ENCODE peak calls at places on chromosome 11, in seven cellular contexts. L is fibroblast of mammary gland, X is spleen, V is upper lobe of left lung, P is brain microvascular endothelial cell, O is heart right ventricle, Y is endothelial cell. C is an unnamed sample.

GRCh38 chr11:10792385-10793068 is 16.2 kb downstream of the EIF4G2 start:
- DNase-seq in L (peak; percentile 77), X (peak; percentile 98), V (peak; percentile 94), P (peak; percentile 65), O (peak; percentile 92), Y (peak; percentile 98), C (peak; percentile 68)

GRCh38 chr11:128482512-128483191 is 104.7 kb downstream of the ETS1 start:
- DNase-seq in L (peak; percentile 90), X (no peak), V (no peak), P (peak; percentile 39), O (no peak), Y (no peak), C (no peak)

GRCh38 chr11:32713496-32713895 is 81.0 kb downstream of the CCDC73 start:
- DNase-seq in L (peak; percentile 11), X (no peak), V (no peak), P (no peak), O (no peak), Y (no peak), C (no peak)

GRCh38 chr11:3109921-3110706 is 52.9 kb upstream of the CARS1 start:
- DNase-seq in L (peak; percentile 46), X (peak; percentile 82), V (peak; percentile 64), P (no peak), O (peak; percentile 45), Y (peak; percentile 51), C (peak; percentile 26)

GRCh38 chr11:17927041-17927440 is 85.8 kb downstream of the SERGEF start:
- DNase-seq in L (peak; percentile 18), X (no peak), V (no peak), P (no peak), O (no peak), Y (no peak), C (no peak)

GRCh38 chr11:119625206-119625988 is 103.6 kb downstream of the NECTIN1 start:
- DNase-seq in L (peak; percentile 7), X (no peak), V (no peak), P (no peak), O (peak; percentile 28), Y (no peak), C (no peak)

GRCh38 chr11:5380740-5381342 is 2.8 kb upstream of the OR51M1 start:
- DNase-seq in L (peak; percentile 75), X (no peak), V (no peak), P (peak; percentile 63), O (no peak), Y (peak; percentile 71), C (peak; percentile 62)

GRCh38 chr11:112630496-112630895 is 330.7 kb upstream of the NCAM1 start:
- DNase-seq in L (no peak), X (no peak), V (no peak), P (no peak), O (no peak), Y (no peak), C (no peak)

GRCh38 chr11:18633256-18634139 is 644 bp downstream of the SPTY2D1 start:
- DNase-seq in L (peak; percentile 66), X (no peak), V (no peak), P (peak; percentile 7), O (no peak), Y (no peak), C (no peak)

GRCh38 chr11:199782-200181 is 6.9 kb downstream of the SCGB1C1 start:
- DNase-seq in L (no peak), X (peak; percentile 70), V (no peak), P (no peak), O (no peak), Y (no peak), C (peak; percentile 2)

GRCh38 chr11:95338430-95338991 is 107.5 kb upstream of the SESN3 start:
- DNase-seq in L (peak; percentile 70), X (peak; percentile 70), V (no peak), P (no peak), O (peak; percentile 55), Y (no peak), C (no peak)

GRCh38 chr11:22177186-22177585 is 15.7 kb upstream of the ANO5 start:
- DNase-seq in L (no peak), X (no peak), V (no peak), P (no peak), O (no peak), Y (no peak), C (no peak)
- TF ChIP-seq CTCF in L (no peak), X (no peak), V (no peak), P (no peak), O (no peak), Y (peak; percentile 47), C (no peak)

GRCh38 chr11:79259800-79260199 is 181.0 kb downstream of the TENM4 start:
- DNase-seq in L (no peak), X (no peak), V (no peak), P (no peak), O (no peak), Y (no peak), C (no peak)
- TF ChIP-seq CTCF in L (peak; percentile 27), X (no peak), V (no peak), P (peak; percentile 55), O (no peak), Y (no peak), C (no peak)

DNA sequence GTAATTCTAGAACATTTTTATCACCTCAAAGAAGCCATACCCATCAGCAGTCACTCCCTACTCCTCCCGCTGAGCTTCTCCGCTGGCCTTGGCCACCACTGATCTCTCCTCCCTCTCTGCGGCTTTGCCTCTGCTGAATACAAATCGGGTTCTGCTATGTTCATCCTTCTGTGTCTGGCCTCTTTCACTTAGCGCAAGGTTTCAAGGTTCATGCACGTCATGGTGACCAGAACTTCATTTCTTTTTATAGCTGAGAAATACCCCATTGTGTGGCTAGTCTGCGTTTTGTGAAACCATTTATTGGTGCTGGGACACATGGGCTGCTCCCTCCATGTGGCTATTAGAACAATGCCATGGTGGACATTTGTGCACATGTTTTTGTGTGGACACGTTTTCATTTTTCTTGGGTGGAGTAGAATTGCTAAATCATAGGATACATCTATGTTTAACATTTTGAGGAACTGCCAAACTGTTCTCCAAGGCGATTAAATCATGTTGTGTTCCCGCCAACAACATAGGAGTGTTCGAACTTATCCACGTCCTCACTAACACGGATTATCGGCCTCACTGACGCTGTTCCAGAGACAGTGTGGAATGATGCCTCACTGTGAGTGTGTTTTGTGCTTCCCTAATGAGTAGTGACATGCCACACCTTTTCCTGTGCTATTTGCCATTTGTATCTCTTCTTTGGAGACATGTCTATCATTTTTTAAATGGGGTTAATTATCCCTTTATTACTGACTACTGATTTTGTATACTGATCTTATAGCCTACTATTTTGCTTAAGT is 24.2 kb upstream of the KRTAP5-6 start:
- DNase-seq in L (no peak), X (no peak), V (no peak), P (no peak), O (no peak), Y (no peak), C (no peak)
- TF ChIP-seq CTCF in L (no peak), X (no peak), V (no peak), P (no peak), O (no peak), Y (no peak), C (no peak)

GRCh38 chr11:66747480-66747879 is 18.5 kb upstream of the SPTBN2 start:
- DNase-seq in L (no peak), X (no peak), V (no peak), P (no peak), O (no peak), Y (no peak), C (no peak)
- TF ChIP-seq CTCF in L (no peak), X (no peak), V (no peak), P (no peak), O (no peak), Y (no peak), C (no peak)

DNA sequence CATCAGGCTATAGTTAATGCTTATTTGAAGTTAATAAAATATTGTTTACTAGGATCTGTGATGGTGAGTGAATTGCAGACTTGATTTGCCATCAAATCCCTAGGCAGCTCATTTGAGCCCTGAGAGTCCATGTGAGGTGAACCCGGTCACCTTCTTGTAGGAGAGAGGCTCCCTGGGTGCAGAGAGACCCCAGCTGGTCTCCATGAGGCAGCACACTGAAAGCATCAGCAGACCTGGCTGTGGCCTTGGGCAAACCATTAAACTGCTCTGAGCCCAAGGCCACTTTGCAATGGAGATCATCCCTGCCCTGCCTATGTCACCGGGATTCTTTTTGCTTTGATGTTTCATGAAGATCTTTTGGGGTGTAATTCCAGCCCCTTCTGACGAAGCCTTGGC is 125.2 kb downstream of the MICAL2 start:
- DNase-seq in L (peak; percentile 35), X (no peak), V (no peak), P (no peak), O (no peak), Y (no peak), C (no peak)
- TF ChIP-seq CTCF in L (no peak), X (no peak), V (no peak), P (peak; percentile 23), O (no peak), Y (no peak), C (no peak)

GRCh38 chr11:61657566-61657965 is 22.6 kb upstream of the DAGLA start:
- DNase-seq in L (no peak), X (no peak), V (no peak), P (no peak), O (no peak), Y (no peak), C (no peak)
- TF ChIP-seq CTCF in L (no peak), X (no peak), V (no peak), P (no peak), O (no peak), Y (no peak), C (no peak)

GRCh38 chr11:77198440-77198849 is 70.4 kb downstream of the MYO7A start:
- DNase-seq in L (peak; percentile 23), X (peak; percentile 62), V (no peak), P (no peak), O (no peak), Y (peak; percentile 44), C (no peak)
- TF ChIP-seq CTCF in L (peak; percentile 39), X (no peak), V (no peak), P (peak; percentile 67), O (no peak), Y (peak; percentile 57), C (no peak)